ENCODE peak calls at places on chromosomes 3 and 15, in six cellular contexts. O, Z, G, M, R and V are unnamed samples.

GRCh38 chr3:197406266-197406665 is 107.9 kb upstream of the DLG1 start:
- DNase-seq in M (no peak), G (no peak), Z (no peak), O (no peak), R (no peak), V (no peak)

GRCh38 chr3:142285057-142285666 is 59.8 kb upstream of the GK5 start:
- DNase-seq in O (no peak), M (no peak), Z (no peak), G (no peak), R (no peak), V (peak)

GRCh38 chr3:169252535-169252934 is 411.0 kb downstream of the MECOM start:
- DNase-seq in O (no peak), G (no peak), R (no peak), Z (no peak), M (no peak), V (peak)

GRCh38 chr3:15932348-15933300 is 134.8 kb upstream of the ANKRD28 start:
- DNase-seq in M (no peak), G (no peak), O (no peak), R (no peak), Z (no peak), V (no peak)

GRCh38 chr3:39485547-39485946 is 18.1 kb downstream of the MOBP start:
- DNase-seq in M (no peak), O (no peak), R (peak), G (no peak), Z (no peak), V (peak)

GRCh38 chr3:158368271-158368670 is 202.7 kb upstream of the MLF1 start:
- DNase-seq in Z (no peak), G (no peak), R (no peak), M (no peak), O (no peak), V (peak)

GRCh38 chr3:169575381-169575780 is 88.1 kb downstream of the MECOM start:
- DNase-seq in M (no peak), G (no peak), Z (no peak), O (no peak), R (no peak), V (peak)

GRCh38 chr3:147411777-147412176 is 2.6 kb downstream of the ZIC1 start:
- DNase-seq in R (no peak), G (no peak), O (no peak), Z (no peak), M (no peak), V (no peak)

GRCh38 chr3:187197255-187197654 is at the start of gene RTP1:
- DNase-seq in G (no peak), Z (no peak), R (no peak), M (peak), O (no peak), V (peak)

GRCh38 chr15:88981244-88982215 is 68.4 kb upstream of the MFGE8 start:
- DNase-seq in O (no peak), Z (no peak), R (no peak), G (no peak), M (no peak), V (no peak)

GRCh38 chr3:105353485-105354161 is 13.1 kb upstream of the ALCAM start:
- DNase-seq in Z (no peak), R (peak), M (no peak), G (no peak), O (no peak), V (no peak)

GRCh38 chr3:125017406-125017805 is 38.4 kb downstream of the HEG1 start:
- DNase-seq in O (no peak), M (no peak), R (no peak), Z (no peak), G (no peak), V (no peak)

GRCh38 chr15:40501487-40501886 is 30.7 kb downstream of the CHST14 start:
- DNase-seq in M (no peak), Z (no peak), O (no peak), G (no peak), R (no peak), V (peak)

GRCh38 chr3:195285403-195285802 is 14.4 kb upstream of the XXYLT1 start:
- DNase-seq in R (no peak), Z (no peak), O (no peak), M (no peak), G (no peak), V (no peak)

GRCh38 chr15:72902245-72902928 is 118.8 kb upstream of the ADPGK start:
- DNase-seq in G (no peak), R (no peak), M (no peak), Z (no peak), O (no peak), V (peak)

GRCh38 chr3:159635047-159635641 is 353.5 kb upstream of the IL12A start:
- DNase-seq in M (no peak), Z (no peak), G (no peak), R (no peak), O (no peak), V (no peak)

GRCh38 chr15:72873379-72874233 is 90.0 kb upstream of the ADPGK start:
- DNase-seq in M (no peak), O (no peak), G (no peak), Z (no peak), R (no peak), V (peak)

GRCh38 chr3:171446801-171447578 is 13.2 kb downstream of the TNIK start:
- DNase-seq in R (no peak), O (no peak), Z (no peak), M (no peak), G (no peak), V (no peak)

GRCh38 chr3:133490468-133491351 is 82.8 kb upstream of the CDV3 start:
- DNase-seq in O (peak), G (peak), R (no peak), M (no peak), Z (peak), V (no peak)

GRCh38 chr15:74387988-74388955 is 20.8 kb upstream of the CYP11A1 start:
- DNase-seq in R (no peak), O (no peak), Z (no peak), G (no peak), M (no peak), V (no peak)

GRCh38 chr15:55965091-55965490 is 28.3 kb downstream of the NEDD4 start:
- DNase-seq in R (no peak), O (no peak), G (no peak), Z (no peak), M (no peak), V (no peak)

GRCh38 chr15:74293021-74293810 is 57.1 kb downstream of the CCDC33 start:
- DNase-seq in O (no peak), R (no peak), G (no peak), Z (no peak), M (no peak), V (peak)

GRCh38 chr3:73867524-73867923 is 242.8 kb upstream of the PDZRN3 start:
- DNase-seq in Z (no peak), M (no peak), R (no peak), O (no peak), G (no peak), V (no peak)

GRCh38 chr3:123757281-123757940 is 126.7 kb downstream of the MYLK start:
- DNase-seq in R (peak), O (peak), M (no peak), Z (no peak), G (no peak), V (no peak)

GRCh38 chr3:100274361-100274760 is 13.6 kb downstream of the TBC1D23 start:
- DNase-seq in Z (no peak), O (no peak), G (no peak), R (no peak), M (no peak), V (no peak)

GRCh38 chr3:8532251-8532831 is 30.7 kb downstream of the LMCD1 start:
- DNase-seq in M (no peak), Z (no peak), O (no peak), G (no peak), R (no peak), V (no peak)

GRCh38 chr15:81514769-81515168 is 140.8 kb upstream of the TMC3 start:
- DNase-seq in R (no peak), M (no peak), G (no peak), Z (no peak), O (no peak), V (no peak)

GRCh38 chr3:153752405-153753027 is 368.7 kb upstream of the ARHGEF26 start:
- DNase-seq in M (no peak), Z (no peak), O (no peak), G (no peak), R (no peak), V (no peak)

GRCh38 chr15:73051402-73051810 is 857 bp upstream of the NEO1 start:
- DNase-seq in Z (no peak), R (peak), M (no peak), G (no peak), O (no peak), V (peak)

GRCh38 chr15:68951813-68952212 is 21.5 kb downstream of the SPESP1 start:
- DNase-seq in O (no peak), M (no peak), R (no peak), Z (no peak), G (no peak), V (no peak)

GRCh38 chr3:52247455-52248164 is 2.1 kb downstream of the PPM1M start:
- DNase-seq in G (peak), M (no peak), Z (no peak), O (no peak), R (no peak), V (no peak)